ENCODE peak calls at places on chromosome 19, in nine cellular contexts. A, W, T, Y, X, M, V, K and O are unnamed samples.

GRCh38 chr19:15136234-15136954 is 29.2 kb downstream of the SYDE1 start:
- DNase-seq in T (no peak), V (no peak), W (no peak), M (no peak), X (no peak), K (peak), Y (no peak), A (no peak), O (no peak)

GRCh38 chr19:19083413-19084178 is 19.8 kb downstream of the SLC25A42 start:
- DNase-seq in Y (no peak), W (no peak), X (no peak), T (no peak), M (no peak), V (peak), A (no peak), K (no peak), O (no peak)

GRCh38 chr19:787551-787950 is 9.7 kb upstream of the PTBP1 start:
- DNase-seq in V (peak), A (no peak), K (no peak), W (no peak), M (no peak), T (no peak), Y (no peak), X (no peak), O (no peak)

GRCh38 chr19:53894736-53895135 is 12.7 kb downstream of the PRKCG start:
- DNase-seq in K (no peak), A (no peak), W (no peak), T (no peak), M (no peak), X (no peak), V (no peak), Y (no peak), O (no peak)

GRCh38 chr19:19329199-19329598 is 8.6 kb downstream of the MAU2 start:
- DNase-seq in M (no peak), A (no peak), W (no peak), Y (no peak), T (no peak), V (no peak), K (no peak), X (no peak), O (no peak)

GRCh38 chr19:13275016-13275722 is 125.0 kb downstream of the IER2 start:
- DNase-seq in T (no peak), X (no peak), V (no peak), Y (no peak), A (no peak), M (no peak), K (no peak), W (no peak), O (no peak)

GRCh38 chr19:57103573-57104277 is 16.1 kb upstream of the USP29 start:
- DNase-seq in T (peak), V (peak), M (peak), A (no peak), Y (peak), W (peak), K (peak), X (peak), O (peak)

GRCh38 chr19:18961767-18962423 is 20.9 kb upstream of the HOMER3 start:
- DNase-seq in V (no peak), T (no peak), M (no peak), Y (no peak), A (no peak), K (no peak), W (no peak), X (no peak), O (no peak)

GRCh38 chr19:11254662-11255061 is 7.7 kb downstream of the DOCK6 start:
- DNase-seq in Y (no peak), A (no peak), V (no peak), W (no peak), T (no peak), X (no peak), K (no peak), M (no peak), O (no peak)
- TF ChIP-seq CTCF in Y (no peak), A (no peak), V (no peak), W (peak), T (no peak), X (no peak), K (no peak), M (no peak), O (no peak)

DNA sequence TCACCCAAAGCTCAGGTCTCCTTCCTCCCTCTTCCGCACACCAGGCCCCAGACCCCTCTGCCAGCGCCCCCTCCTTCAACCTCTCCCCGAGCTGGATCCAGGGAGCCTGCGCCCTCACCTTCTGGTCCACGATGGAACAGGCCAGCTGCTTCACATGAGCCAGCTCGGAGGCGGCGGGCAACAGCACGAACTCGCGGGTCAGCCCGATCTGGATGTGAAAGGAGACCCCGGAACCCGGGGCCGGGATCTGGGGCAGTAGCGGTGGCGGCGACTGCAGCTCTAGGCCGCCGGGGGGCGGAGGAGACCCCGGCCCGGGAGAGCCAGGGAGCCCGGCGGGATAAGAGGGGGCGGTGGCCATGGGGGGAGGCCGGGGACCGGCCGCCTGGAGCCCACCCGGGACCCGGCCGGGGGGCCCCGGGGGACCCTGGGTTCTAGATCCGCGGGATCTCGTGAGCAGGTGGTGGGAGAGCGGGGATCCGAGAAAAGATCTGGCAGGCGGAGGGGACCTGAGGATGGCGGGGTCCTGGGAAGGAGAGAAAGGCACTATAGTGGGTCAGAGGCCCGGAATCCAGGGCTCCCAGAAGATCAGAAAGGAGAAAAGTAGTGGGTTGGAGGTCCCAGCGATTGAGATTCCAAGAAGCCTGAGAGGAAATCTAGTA is 772 bp downstream of the PRKD2 start:
- DNase-seq in Y (no peak), M (no peak), K (no peak), A (no peak), X (peak), T (no peak), V (no peak), W (no peak), O (no peak)
- TF ChIP-seq CTCF in Y (no peak), M (no peak), K (no peak), A (no peak), X (no peak), T (no peak), V (no peak), W (no peak), O (no peak)

GRCh38 chr19:55340784-55341147 is 1.1 kb downstream of the KMT5C start:
- DNase-seq in M (no peak), V (no peak), K (no peak), A (no peak), T (peak), X (no peak), W (no peak), Y (no peak), O (no peak)
- TF ChIP-seq CTCF in M (no peak), V (no peak), K (no peak), A (peak), T (no peak), X (no peak), W (peak), Y (no peak), O (peak)

DNA sequence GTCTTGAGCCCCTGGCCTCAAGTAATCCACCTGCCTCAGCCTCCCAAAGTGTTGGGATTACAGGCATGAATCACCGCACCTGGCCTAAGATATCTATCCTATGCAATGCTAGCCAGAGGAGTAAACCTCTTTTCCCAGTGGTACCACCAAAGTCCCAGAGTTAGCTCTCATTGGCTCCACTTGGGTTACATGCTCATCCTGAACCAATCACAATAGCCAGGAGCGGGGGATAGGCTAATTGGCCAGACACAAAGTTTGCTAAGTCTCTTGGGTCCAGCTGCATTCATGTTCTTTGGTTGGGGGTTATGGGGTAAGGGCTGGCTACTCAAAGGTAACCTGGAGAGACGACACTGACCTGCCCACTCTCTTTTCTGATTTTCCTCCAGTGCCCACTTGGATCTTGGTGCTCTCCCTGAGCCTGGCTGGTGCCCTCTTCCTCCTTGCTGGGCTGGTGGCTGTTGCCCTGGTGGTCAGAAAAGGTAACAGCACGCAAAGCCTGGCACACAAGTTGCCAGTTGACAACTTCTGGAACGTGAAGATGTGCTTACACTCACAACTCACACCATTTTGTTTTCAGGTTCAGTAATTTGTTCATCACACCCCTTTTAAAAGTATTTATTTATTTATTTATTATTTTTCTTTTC is 7.8 kb downstream of the C19orf38 start:
- DNase-seq in V (no peak), T (no peak), Y (no peak), W (no peak), K (no peak), X (no peak), M (no peak), A (no peak), O (no peak)
- TF ChIP-seq CTCF in V (peak), T (no peak), Y (peak), W (peak), K (peak), X (no peak), M (no peak), A (peak), O (peak)

GRCh38 chr19:4547303-4548237 is 7.7 kb upstream of the LRG1 start:
- DNase-seq in W (no peak), X (peak), V (no peak), T (no peak), K (no peak), A (no peak), M (peak), Y (no peak), O (no peak)
- TF ChIP-seq CTCF in W (peak), X (no peak), V (peak), T (no peak), K (no peak), A (peak), M (no peak), Y (no peak), O (peak)

DNA sequence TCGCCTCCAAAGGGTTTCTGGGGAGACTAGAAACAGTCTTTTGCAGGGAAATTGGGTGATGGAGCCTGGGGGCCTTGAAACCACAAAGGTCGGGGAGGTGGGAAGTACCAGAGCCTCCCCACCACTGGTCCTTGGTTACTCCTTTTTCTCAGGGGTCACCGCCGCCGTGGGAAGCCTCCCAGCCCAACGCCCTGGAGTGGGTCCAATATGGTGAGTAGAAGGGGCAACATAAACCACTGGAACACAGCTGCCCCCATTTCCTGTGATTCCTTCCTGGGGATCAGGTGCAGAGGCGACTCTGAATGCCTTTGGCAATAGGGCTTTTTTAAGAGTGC is 5.8 kb downstream of the PGLYRP1 start:
- DNase-seq in K (no peak), T (no peak), X (no peak), A (no peak), W (no peak), V (no peak), Y (no peak), M (no peak), O (no peak)
- TF ChIP-seq CTCF in K (no peak), T (no peak), X (no peak), A (no peak), W (no peak), V (no peak), Y (no peak), M (no peak), O (no peak)

DNA sequence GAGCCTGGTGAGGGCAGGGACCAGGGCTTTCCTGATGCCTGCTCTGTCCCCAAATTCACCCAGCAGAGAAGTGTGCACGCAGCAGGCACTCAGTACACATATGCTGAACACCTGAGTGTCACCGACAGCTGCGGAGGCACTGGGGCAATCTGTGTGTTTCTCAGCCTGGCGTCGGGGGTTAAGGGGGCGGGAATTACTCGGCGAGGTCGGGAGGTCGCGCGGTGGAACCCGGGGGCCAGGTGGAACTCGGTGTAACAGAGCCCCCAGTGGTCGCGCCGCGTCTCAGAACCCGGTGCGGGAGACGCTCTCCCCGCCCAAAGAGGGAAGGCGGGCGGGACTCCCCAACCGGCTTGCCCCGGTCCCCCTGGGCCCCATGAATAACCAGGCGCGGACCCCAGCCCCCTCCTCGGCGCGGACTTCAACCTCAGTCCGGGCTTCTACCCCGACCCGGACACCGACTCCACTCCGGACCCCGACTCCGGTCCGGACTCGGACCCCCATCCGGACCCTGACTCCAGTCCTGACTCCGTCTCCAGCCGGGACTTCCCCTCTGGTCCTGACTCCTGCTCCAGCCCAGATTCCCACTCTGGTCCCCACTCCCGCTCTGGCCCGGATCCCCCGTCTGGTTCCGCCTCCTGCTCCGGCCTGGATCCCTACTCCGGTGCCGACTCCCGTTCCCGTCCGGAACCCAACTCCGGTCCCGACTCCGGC is at the start of gene SELENOV:
- DNase-seq in K (no peak), A (no peak), M (no peak), W (no peak), T (no peak), Y (no peak), X (no peak), V (no peak), O (no peak)
- TF ChIP-seq CTCF in K (no peak), A (no peak), M (no peak), W (no peak), T (no peak), Y (no peak), X (no peak), V (no peak), O (no peak)

GRCh38 chr19:30047355-30047895 is 105.4 kb downstream of the URI1 start:
- DNase-seq in Y (no peak), A (no peak), W (no peak), M (no peak), X (no peak), V (no peak), T (no peak), K (no peak), O (no peak)
- TF ChIP-seq CTCF in Y (no peak), A (no peak), W (no peak), M (no peak), X (no peak), V (no peak), T (no peak), K (no peak), O (no peak)

GRCh38 chr19:2791440-2791839 is 6.1 kb downstream of the THOP1 start:
- DNase-seq in A (no peak), X (no peak), W (no peak), K (no peak), T (no peak), Y (no peak), M (no peak), V (no peak), O (no peak)

GRCh38 chr19:2795827-2796658 is 10.7 kb downstream of the THOP1 start:
- DNase-seq in K (peak), Y (no peak), V (no peak), A (no peak), X (no peak), M (no peak), T (no peak), W (no peak), O (no peak)

GRCh38 chr19:2791876-2792275 is 6.6 kb downstream of the THOP1 start:
- DNase-seq in X (no peak), T (no peak), Y (no peak), W (no peak), M (no peak), K (no peak), A (no peak), V (no peak), O (no peak)

GRCh38 chr19:2793126-2793525 is 7.8 kb downstream of the THOP1 start:
- DNase-seq in V (no peak), T (no peak), X (no peak), K (no peak), Y (no peak), M (no peak), A (no peak), W (no peak), O (no peak)

DNA sequence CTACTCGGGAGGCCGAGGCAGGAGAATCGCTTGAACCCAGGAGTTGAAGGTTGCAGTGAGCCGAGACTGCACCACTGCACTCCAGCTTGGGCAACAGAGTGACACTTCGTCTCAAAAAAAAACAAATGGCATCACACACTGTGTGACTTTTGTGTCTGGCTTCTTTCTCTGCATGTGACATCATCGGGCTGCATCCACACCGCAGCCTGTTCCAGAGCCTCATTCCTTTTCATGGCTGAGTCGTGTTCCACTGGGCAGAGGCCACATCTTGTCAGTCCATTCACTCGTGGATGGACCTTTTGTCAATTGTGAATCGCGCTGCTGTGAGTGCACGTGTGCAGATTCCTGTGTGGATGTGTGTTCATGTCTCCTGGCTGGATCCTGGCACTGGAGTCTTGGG is 8.3 kb downstream of the THOP1 start:
- DNase-seq in X (no peak), K (no peak), V (no peak), W (no peak), T (no peak), A (no peak), Y (no peak), M (no peak), O (no peak)
- TF ChIP-seq CTCF in X (no peak), K (no peak), V (no peak), W (no peak), T (no peak), A (no peak), Y (no peak), M (no peak), O (no peak)

DNA sequence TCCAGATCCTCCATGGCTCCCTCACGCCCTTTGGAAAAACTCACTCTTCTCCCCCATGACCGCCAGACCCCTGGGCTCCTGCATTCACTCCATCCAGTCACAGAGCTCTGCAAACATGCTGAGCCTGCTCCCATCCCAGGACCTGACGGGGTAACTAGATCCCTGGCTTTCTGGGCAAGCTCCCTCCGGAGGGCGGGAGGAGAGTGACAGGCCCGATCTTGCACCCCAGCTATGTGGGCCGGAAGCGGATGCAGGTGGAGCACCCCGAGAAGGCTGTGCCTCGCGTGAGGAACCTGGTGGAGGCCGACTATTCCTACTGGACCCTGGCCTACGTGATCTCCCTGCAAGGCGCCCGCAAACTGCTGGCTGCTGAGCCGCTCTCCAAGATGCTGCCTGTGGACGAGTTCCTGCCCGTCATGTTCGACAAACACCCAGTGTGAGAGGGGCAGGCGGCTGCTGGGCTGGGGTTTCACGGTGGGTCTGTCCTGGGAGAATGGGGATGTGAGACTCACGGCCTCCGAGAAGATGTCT is 25.1 kb downstream of the COLGALT1 start:
- DNase-seq in X (no peak), Y (no peak), V (no peak), K (no peak), T (no peak), M (no peak), A (no peak), W (no peak), O (no peak)
- TF ChIP-seq CTCF in X (no peak), Y (no peak), V (no peak), K (no peak), T (no peak), M (no peak), A (no peak), W (peak), O (no peak)